ENCODE peak calls at places on chromosomes 12 and 14, in six cellular contexts. R, H, E, C, Q and W are unnamed samples.

GRCh38 chr12:111398530-111398929 is 7.2 kb upstream of the SH2B3 start:
- DNase-seq in R (no peak), H (no peak), E (no peak), C (no peak), Q (no peak), W (no peak)

GRCh38 chr12:108821407-108822397 is 35.7 kb downstream of the SSH1 start:
- DNase-seq in R (no peak), H (no peak), E (no peak), C (no peak), Q (no peak), W (no peak)

GRCh38 chr12:54357802-54358619 is 6.3 kb downstream of the GPR84 start:
- DNase-seq in R (peak), H (no peak), E (no peak), C (peak), Q (no peak), W (peak)

GRCh38 chr12:63038361-63039100 is 103.6 kb upstream of the PPM1H start:
- DNase-seq in R (no peak), H (no peak), E (no peak), C (peak), Q (no peak), W (no peak)

GRCh38 chr12:63862187-63863107 is 17.9 kb downstream of the SRGAP1 start:
- DNase-seq in R (no peak), H (peak), E (no peak), C (no peak), Q (no peak), W (no peak)

GRCh38 chr14:94971750-94972149 is 185.6 kb downstream of the DICER1 start:
- DNase-seq in R (no peak), H (no peak), E (no peak), C (no peak), Q (no peak), W (no peak)

GRCh38 chr14:39060818-39061437 is 42.1 kb downstream of the SEC23A start:
- DNase-seq in R (no peak), H (no peak), E (no peak), C (no peak), Q (no peak), W (no peak)

GRCh38 chr14:80434574-80435321 is 223.4 kb upstream of the DIO2 start:
- DNase-seq in R (peak), H (no peak), E (no peak), C (peak), Q (no peak), W (no peak)

GRCh38 chr12:94235894-94236293 is 87.5 kb downstream of the PLXNC1 start:
- DNase-seq in R (no peak), H (no peak), E (no peak), C (no peak), Q (no peak), W (no peak)

GRCh38 chr12:24780969-24781368 is 167.9 kb downstream of the BCAT1 start:
- DNase-seq in R (no peak), H (no peak), E (no peak), C (no peak), Q (peak), W (peak)

GRCh38 chr12:61487728-61488127 is 772.5 kb upstream of the USP15 start:
- DNase-seq in R (no peak), H (no peak), E (no peak), C (no peak), Q (no peak), W (no peak)

GRCh38 chr12:91577586-91578539 is 395.2 kb upstream of the DCN start:
- DNase-seq in R (no peak), H (no peak), E (no peak), C (no peak), Q (peak), W (peak)

GRCh38 chr12:105672576-105672975 is 342.1 kb downstream of the C12orf75 start:
- DNase-seq in R (no peak), H (no peak), E (no peak), C (no peak), Q (no peak), W (no peak)